ENCODE peak calls at places on chromosomes 5 and 9, in eight cellular contexts. One of them, this sample, is unnamed.

GRCh38 chr9:119698535-119698934 is 329.3 kb upstream of the BRINP1 start:
- DNase-seq in heart left ventricle: no peak
- DNase-seq in IMR-90: no peak
- DNase-seq in H54: no peak
- DNase-seq in ovary: no peak
- DNase-seq in GM12892: no peak
- DNase-seq in breast epithelium: no peak
- DNase-seq in K562: no peak
- DNase-seq in this sample: no peak

GRCh38 chr9:72623156-72623555 is 101.7 kb downstream of the TMC1 start:
- DNase-seq in ovary: no peak
- DNase-seq in K562: no peak
- DNase-seq in heart left ventricle: no peak
- DNase-seq in IMR-90: no peak
- DNase-seq in H54: no peak
- DNase-seq in breast epithelium: no peak
- DNase-seq in GM12892: no peak
- DNase-seq in this sample: no peak

GRCh38 chr5:72280655-72281069 is 39.4 kb downstream of the MRPS27 start:
- DNase-seq in IMR-90: peak; percentile 66
- DNase-seq in heart left ventricle: no peak
- DNase-seq in GM12892: no peak
- DNase-seq in breast epithelium: no peak
- DNase-seq in ovary: no peak
- DNase-seq in K562: peak; percentile 48
- DNase-seq in H54: no peak
- DNase-seq in this sample: no peak

GRCh38 chr5:132354828-132355765 is 14.4 kb upstream of the SLC22A5 start:
- DNase-seq in K562: no peak
- DNase-seq in GM12892: no peak
- DNase-seq in IMR-90: no peak
- DNase-seq in ovary: no peak
- DNase-seq in heart left ventricle: no peak
- DNase-seq in H54: no peak
- DNase-seq in breast epithelium: no peak
- DNase-seq in this sample: no peak

GRCh38 chr5:27275353-27275752 is 237.0 kb upstream of the CDH9 start:
- DNase-seq in K562: no peak
- DNase-seq in breast epithelium: no peak
- DNase-seq in IMR-90: no peak
- DNase-seq in GM12892: no peak
- DNase-seq in H54: no peak
- DNase-seq in heart left ventricle: no peak
- DNase-seq in ovary: no peak
- DNase-seq in this sample: no peak

GRCh38 chr9:35616681-35617459 is 1.3 kb downstream of the CD72 start:
- DNase-seq in heart left ventricle: peak; percentile 77
- DNase-seq in IMR-90: peak; percentile 69
- DNase-seq in K562: no peak
- DNase-seq in GM12892: peak; percentile 79
- DNase-seq in H54: no peak
- DNase-seq in breast epithelium: peak; percentile 33
- DNase-seq in ovary: peak; percentile 75
- DNase-seq in this sample: peak; percentile 58

GRCh38 chr5:99664972-99665371 is 736.2 kb upstream of the CHD1 start:
- DNase-seq in breast epithelium: no peak
- DNase-seq in K562: no peak
- DNase-seq in GM12892: no peak
- DNase-seq in ovary: no peak
- DNase-seq in IMR-90: no peak
- DNase-seq in H54: no peak
- DNase-seq in heart left ventricle: no peak
- DNase-seq in this sample: no peak

GRCh38 chr9:108049026-108049591 is 559.5 kb upstream of the KLF4 start:
- DNase-seq in K562: peak; percentile 18
- DNase-seq in IMR-90: peak; percentile 97
- DNase-seq in GM12892: no peak
- DNase-seq in ovary: no peak
- DNase-seq in H54: peak; percentile 60
- DNase-seq in breast epithelium: peak; percentile 19
- DNase-seq in heart left ventricle: no peak
- DNase-seq in this sample: no peak

GRCh38 chr9:95237336-95237735 is 80.2 kb downstream of the FANCC start:
- DNase-seq in ovary: no peak
- DNase-seq in GM12892: no peak
- DNase-seq in heart left ventricle: no peak
- DNase-seq in breast epithelium: no peak
- DNase-seq in K562: no peak
- DNase-seq in IMR-90: no peak
- DNase-seq in H54: no peak
- DNase-seq in this sample: no peak

GRCh38 chr5:36573441-36573840 is 33.0 kb upstream of the SLC1A3 start:
- DNase-seq in IMR-90: peak; percentile 67
- DNase-seq in K562: no peak
- DNase-seq in H54: peak; percentile 21
- DNase-seq in heart left ventricle: no peak
- DNase-seq in breast epithelium: no peak
- DNase-seq in ovary: no peak
- DNase-seq in GM12892: no peak
- DNase-seq in this sample: no peak

GRCh38 chr5:154755361-154756202 is at the start of gene LARP1:
- DNase-seq in ovary: peak; percentile 77
- DNase-seq in H54: peak; percentile 26
- DNase-seq in IMR-90: peak; percentile 19
- DNase-seq in heart left ventricle: peak; percentile 64
- DNase-seq in K562: peak; percentile 70
- DNase-seq in breast epithelium: no peak
- DNase-seq in GM12892: no peak
- DNase-seq in this sample: no peak

GRCh38 chr5:136020383-136021015 is 8.3 kb upstream of the TGFBI start:
- DNase-seq in K562: peak; percentile 26
- DNase-seq in heart left ventricle: no peak
- DNase-seq in GM12892: no peak
- DNase-seq in H54: peak; percentile 85
- DNase-seq in IMR-90: peak; percentile 99
- DNase-seq in breast epithelium: no peak
- DNase-seq in ovary: no peak
- DNase-seq in this sample: no peak

GRCh38 chr5:168987540-168988300 is 313.2 kb downstream of the SLIT3 start:
- DNase-seq in GM12892: peak; percentile 27
- DNase-seq in heart left ventricle: peak; percentile 46
- DNase-seq in IMR-90: peak; percentile 58
- DNase-seq in ovary: peak; percentile 81
- DNase-seq in H54: peak; percentile 23
- DNase-seq in breast epithelium: peak; percentile 63
- DNase-seq in K562: peak; percentile 56
- DNase-seq in this sample: peak; percentile 25

GRCh38 chr9:110334183-110334582 is 3.5 kb downstream of the TXNDC8 start:
- DNase-seq in ovary: no peak
- DNase-seq in K562: no peak
- DNase-seq in H54: no peak
- DNase-seq in GM12892: no peak
- DNase-seq in heart left ventricle: no peak
- DNase-seq in IMR-90: no peak
- DNase-seq in breast epithelium: no peak
- DNase-seq in this sample: no peak

GRCh38 chr5:15116996-15117395 is 245.4 kb upstream of the ANKH start:
- DNase-seq in K562: no peak
- DNase-seq in ovary: no peak
- DNase-seq in heart left ventricle: no peak
- DNase-seq in GM12892: no peak
- DNase-seq in IMR-90: no peak
- DNase-seq in breast epithelium: no peak
- DNase-seq in H54: no peak
- DNase-seq in this sample: no peak

DNA sequence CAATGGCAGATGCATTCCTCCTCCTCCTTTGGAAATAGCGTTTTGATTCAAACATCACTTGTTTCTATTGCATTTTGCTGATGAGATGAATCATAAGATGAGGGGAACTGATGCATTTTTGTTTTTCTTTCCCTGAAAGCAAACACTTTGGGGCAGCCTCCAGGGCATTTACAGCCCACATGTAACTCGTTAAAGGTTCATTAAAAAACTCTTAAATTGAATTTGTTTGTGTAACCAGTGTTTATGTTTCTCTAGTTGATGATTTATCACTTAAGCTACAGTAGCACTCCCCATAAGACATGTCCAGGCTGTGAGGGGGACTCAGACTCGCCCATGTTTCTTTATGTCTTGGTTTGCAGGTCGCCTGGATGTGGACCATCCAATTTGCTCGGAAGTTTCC is 246.1 kb upstream of the ANKH start:
- DNase-seq in GM12892: no peak
- DNase-seq in heart left ventricle: no peak
- DNase-seq in ovary: no peak
- DNase-seq in IMR-90: no peak
- DNase-seq in breast epithelium: no peak
- DNase-seq in K562: no peak
- DNase-seq in H54: no peak
- DNase-seq in this sample: no peak
- TF ChIP-seq POLR2A in GM12892: no peak
- TF ChIP-seq POLR2A in heart left ventricle: no peak
- TF ChIP-seq POLR2A in ovary: no peak
- TF ChIP-seq POLR2A in IMR-90: no peak
- TF ChIP-seq POLR2A in breast epithelium: no peak
- TF ChIP-seq POLR2A in K562: no peak
- TF ChIP-seq POLR2A in H54: no peak
- TF ChIP-seq POLR2A in this sample: no peak

GRCh38 chr5:180801596-180802324 is 846 bp downstream of the MGAT1 start:
- DNase-seq in IMR-90: no peak
- DNase-seq in breast epithelium: peak; percentile 28
- DNase-seq in H54: no peak
- DNase-seq in K562: no peak
- DNase-seq in ovary: no peak
- DNase-seq in GM12892: no peak
- DNase-seq in heart left ventricle: no peak
- DNase-seq in this sample: no peak

GRCh38 chr5:180803181-180804128 is 849 bp upstream of the MGAT1 start:
- DNase-seq in IMR-90: no peak
- DNase-seq in ovary: peak; percentile 68
- DNase-seq in heart left ventricle: peak; percentile 86
- DNase-seq in H54: no peak
- DNase-seq in K562: peak; percentile 69
- DNase-seq in GM12892: peak; percentile 74
- DNase-seq in breast epithelium: peak; percentile 65
- DNase-seq in this sample: peak; percentile 81

GRCh38 chr5:180799902-180800801 is 2.5 kb downstream of the MGAT1 start:
- DNase-seq in GM12892: no peak
- DNase-seq in ovary: no peak
- DNase-seq in IMR-90: peak; percentile 86
- DNase-seq in heart left ventricle: no peak
- DNase-seq in breast epithelium: peak; percentile 13
- DNase-seq in K562: no peak
- DNase-seq in H54: peak; percentile 83
- DNase-seq in this sample: no peak

GRCh38 chr5:180804129-180804601 is 1.6 kb upstream of the MGAT1 start:
- DNase-seq in GM12892: no peak
- DNase-seq in K562: no peak
- DNase-seq in breast epithelium: no peak
- DNase-seq in heart left ventricle: no peak
- DNase-seq in H54: no peak
- DNase-seq in ovary: no peak
- DNase-seq in IMR-90: no peak
- DNase-seq in this sample: no peak

GRCh38 chr5:180802325-180803180 is at the start of gene MGAT1:
- DNase-seq in heart left ventricle: peak; percentile 93
- DNase-seq in H54: peak; percentile 71
- DNase-seq in GM12892: peak; percentile 89
- DNase-seq in ovary: peak; percentile 92
- DNase-seq in IMR-90: peak; percentile 83
- DNase-seq in K562: peak; percentile 96
- DNase-seq in breast epithelium: peak; percentile 84
- DNase-seq in this sample: peak; percentile 89
- TF ChIP-seq POLR2A in heart left ventricle: peak; percentile 22
- TF ChIP-seq POLR2A in H54: peak; percentile 93
- TF ChIP-seq POLR2A in GM12892: peak; percentile 76
- TF ChIP-seq POLR2A in ovary: peak; percentile 85
- TF ChIP-seq POLR2A in IMR-90: peak; percentile 96
- TF ChIP-seq POLR2A in K562: peak; percentile 81
- TF ChIP-seq POLR2A in breast epithelium: peak; percentile 65
- TF ChIP-seq POLR2A in this sample: peak; percentile 46

DNA sequence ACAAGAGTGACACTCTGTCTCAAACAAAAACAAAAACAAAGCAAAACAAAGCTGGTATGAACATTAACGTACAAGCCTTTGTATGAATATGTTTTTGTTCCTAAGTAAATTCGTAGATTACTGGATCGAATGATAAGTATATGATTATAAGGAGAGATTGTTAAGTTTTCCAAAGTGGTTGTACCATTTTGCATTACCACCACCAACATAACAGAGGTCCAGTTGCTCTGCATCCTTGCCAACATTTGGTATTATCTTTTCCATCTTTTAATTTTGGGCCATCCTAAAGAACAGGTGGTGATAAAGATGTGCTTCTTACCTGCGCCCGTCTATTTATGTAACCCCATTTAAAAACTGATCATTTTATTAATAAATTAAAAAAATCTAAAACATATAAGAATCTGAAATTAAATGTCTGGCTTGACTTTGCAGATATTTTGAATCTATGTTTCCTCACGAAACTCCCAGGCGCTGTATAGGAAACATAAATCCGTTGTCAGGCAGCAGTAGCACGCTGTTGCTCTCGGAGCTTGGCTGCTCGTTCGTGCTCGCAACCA is 593 bp upstream of the NAA35 start:
- DNase-seq in IMR-90: no peak
- DNase-seq in ovary: no peak
- DNase-seq in heart left ventricle: no peak
- DNase-seq in breast epithelium: no peak
- DNase-seq in GM12892: no peak
- DNase-seq in H54: no peak
- DNase-seq in K562: no peak
- DNase-seq in this sample: no peak
- TF ChIP-seq POLR2A in IMR-90: peak; percentile 91
- TF ChIP-seq POLR2A in ovary: peak; percentile 48
- TF ChIP-seq POLR2A in heart left ventricle: no peak
- TF ChIP-seq POLR2A in breast epithelium: peak; percentile 58
- TF ChIP-seq POLR2A in GM12892: peak; percentile 72
- TF ChIP-seq POLR2A in H54: peak; percentile 90
- TF ChIP-seq POLR2A in K562: peak; percentile 91
- TF ChIP-seq POLR2A in this sample: peak; percentile 90

DNA sequence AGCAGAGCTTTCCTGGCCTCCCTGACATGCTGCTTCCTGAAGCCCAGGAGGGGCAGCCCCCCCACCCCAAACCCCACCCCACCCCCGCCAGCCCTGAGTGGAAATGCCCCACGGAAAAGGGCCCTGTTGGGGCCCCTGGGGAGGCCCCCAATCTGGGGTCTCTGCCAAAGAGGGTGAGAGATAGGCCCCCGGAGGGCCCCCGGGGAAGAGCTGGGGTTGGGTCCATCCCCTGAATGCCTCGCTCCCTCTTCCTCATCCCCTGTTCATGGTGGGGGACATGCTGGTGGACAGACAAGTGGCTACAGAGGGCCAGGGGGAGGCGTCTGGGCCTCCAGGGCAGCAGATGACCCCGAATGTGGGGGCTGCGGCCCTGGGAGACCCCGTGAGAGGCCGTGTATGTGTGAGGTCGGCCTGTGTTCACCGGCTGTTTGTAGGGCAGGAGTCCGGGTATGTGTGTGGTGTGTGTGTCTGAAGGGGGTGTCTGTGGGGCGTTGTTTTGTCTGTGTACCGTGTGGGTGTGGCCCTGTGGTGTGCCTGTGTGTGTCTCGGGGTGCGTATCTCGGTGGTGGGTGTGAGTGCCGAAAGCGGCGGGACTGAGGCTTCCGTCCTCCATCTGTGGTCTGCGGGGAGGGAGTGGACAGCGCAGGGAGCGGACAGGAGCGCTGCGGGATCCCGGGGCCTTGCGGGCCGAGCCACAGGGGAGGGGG is 11.3 kb downstream of the C9orf50 start:
- DNase-seq in GM12892: peak; percentile 70
- DNase-seq in K562: peak; percentile 71
- DNase-seq in IMR-90: no peak
- DNase-seq in heart left ventricle: peak; percentile 65
- DNase-seq in H54: peak; percentile 59
- DNase-seq in breast epithelium: no peak
- DNase-seq in ovary: peak; percentile 81
- DNase-seq in this sample: peak; percentile 73
- TF ChIP-seq POLR2A in GM12892: no peak
- TF ChIP-seq POLR2A in K562: no peak
- TF ChIP-seq POLR2A in IMR-90: no peak
- TF ChIP-seq POLR2A in heart left ventricle: no peak
- TF ChIP-seq POLR2A in H54: no peak
- TF ChIP-seq POLR2A in breast epithelium: no peak
- TF ChIP-seq POLR2A in ovary: no peak
- TF ChIP-seq POLR2A in this sample: no peak